ENCODE peak calls at places on chromosome 3, in five cellular contexts. B is activated CD8-positive, alpha-beta memory T cell treated with anti-CD3 and anti-CD28 coated beads for 4 hours; G is epithelial cell of proximal tubule; Y is HT-29; M is NCI-H2029. D is an unnamed sample.

GRCh38 chr3:99884484-99884883 is 66.8 kb downstream of the CMSS1 start:
- DNase-seq in B (no peak), G (no peak), Y (peak), M (no peak), D (no peak)

GRCh38 chr3:30231277-30232141 is 374.9 kb upstream of the TGFBR2 start:
- DNase-seq in B (no peak), G (no peak), Y (no peak), M (peak), D (no peak)

GRCh38 chr3:57808961-57809608 is 53.0 kb downstream of the SLMAP start:
- DNase-seq in B (no peak), G (no peak), Y (no peak), M (no peak), D (no peak)

GRCh38 chr3:117234321-117234720 is 524.7 kb downstream of the TUSC7 start:
- DNase-seq in B (no peak), G (no peak), Y (no peak), M (no peak), D (peak)

GRCh38 chr3:160210799-160211221 is 14.4 kb upstream of the C3orf80 start:
- DNase-seq in B (no peak), G (peak), Y (peak), M (no peak), D (no peak)

GRCh38 chr3:38039899-38040261 is 872 bp downstream of the DLEC1 start:
- DNase-seq in B (no peak), G (no peak), Y (no peak), M (no peak), D (no peak)

GRCh38 chr3:148902173-148902791 is 37.2 kb downstream of the CPA3 start:
- DNase-seq in B (no peak), G (no peak), Y (no peak), M (no peak), D (no peak)

GRCh38 chr3:52529376-52530333 is 4.0 kb downstream of the NT5DC2 start:
- DNase-seq in B (no peak), G (no peak), Y (no peak), M (no peak), D (no peak)

GRCh38 chr3:39146083-39146501 is 7.3 kb downstream of the CSRNP1 start:
- DNase-seq in B (no peak), G (no peak), Y (peak), M (no peak), D (no peak)

GRCh38 chr3:3686907-3687648 is 112.2 kb upstream of the LRRN1 start:
- DNase-seq in B (no peak), G (no peak), Y (no peak), M (no peak), D (no peak)

D was measured in NCI-H1092 treated with DMSO at 0.1 percent for 48 hours.